ENCODE peak calls at places on chromosomes 6 and 20, in nine cellular contexts. T is adrenal gland; Z is H9; E is brain microvascular endothelial cell; X is activated CD4-positive, alpha-beta memory T cell treated with anti-CD3 and anti-CD28 coated beads, Interleukin-2, amount 10 ng/mL, durations not matched to agents 7 days and 5 days; P is SK-MEL-5; Q is NB4; B is right lobe of liver; R is effector CD4-positive, alpha-beta T cell. J is an unnamed sample.

GRCh38 chr6:13472976-13473645 is 14.3 kb downstream of the GFOD1 start:
- DNase-seq in R (no peak), E (no peak), T (no peak), B (no peak), P (no peak), Q (no peak), X (no peak), Z (no peak), J (no peak)

GRCh38 chr20:37522258-37523011 is 1.4 kb downstream of the NNAT start:
- DNase-seq in R (no peak), B (no peak), X (no peak), P (no peak), Q (no peak), T (no peak), Z (peak; percentile 69), E (no peak), J (no peak)

GRCh38 chr6:49384913-49385312 is 78.1 kb downstream of the MMUT start:
- DNase-seq in E (no peak), Q (no peak), Z (no peak), T (no peak), R (no peak), B (no peak), P (no peak), X (no peak), J (no peak)

GRCh38 chr6:159307246-159307790 is 138.1 kb downstream of the FNDC1 start:
- DNase-seq in T (no peak), E (no peak), B (no peak), Q (no peak), R (no peak), P (no peak), Z (no peak), X (no peak), J (no peak)

GRCh38 chr6:56156643-56157042 is 90.7 kb downstream of the COL21A1 start:
- DNase-seq in R (no peak), Z (no peak), E (peak; percentile 52), T (no peak), Q (no peak), X (no peak), B (no peak), P (peak; percentile 1), J (no peak)

GRCh38 chr20:5797843-5798462 is 47.8 kb downstream of the SHLD1 start:
- DNase-seq in B (no peak), P (no peak), R (no peak), X (no peak), Q (no peak), E (no peak), Z (no peak), T (no peak), J (no peak)

GRCh38 chr6:104505838-104506237 is 353.9 kb downstream of the HACE1 start:
- DNase-seq in Q (no peak), R (no peak), X (no peak), Z (no peak), T (no peak), B (no peak), P (no peak), E (no peak), J (no peak)

GRCh38 chr6:150452642-150453243 is 83.9 kb downstream of the IYD start:
- DNase-seq in E (no peak), X (no peak), B (peak; percentile 67), P (no peak), Q (no peak), T (peak; percentile 51), Z (no peak), R (no peak), J (no peak)

GRCh38 chr6:109174911-109175310 is 79.6 kb downstream of the CEP57L1 start:
- DNase-seq in Z (no peak), X (no peak), E (no peak), R (no peak), T (no peak), Q (no peak), B (no peak), P (no peak), J (no peak)

GRCh38 chr6:168171673-168172352 is 92.8 kb upstream of the FRMD1 start:
- DNase-seq in Z (no peak), X (no peak), E (no peak), B (no peak), T (no peak), R (no peak), Q (no peak), P (no peak), J (no peak)

GRCh38 chr6:51818520-51819022 is 268.8 kb downstream of the PKHD1 start:
- DNase-seq in P (no peak), E (no peak), Z (no peak), R (no peak), T (no peak), Q (no peak), B (no peak), X (no peak), J (no peak)

GRCh38 chr20:59667981-59668515 is 63.7 kb downstream of the PHACTR3 start:
- DNase-seq in E (no peak), X (no peak), Z (no peak), T (no peak), R (no peak), Q (no peak), P (no peak), B (no peak), J (no peak)

GRCh38 chr6:23969344-23969743 is 156.7 kb upstream of the NRSN1 start:
- DNase-seq in Q (no peak), P (no peak), X (no peak), B (no peak), E (no peak), R (no peak), Z (no peak), T (no peak), J (no peak)

GRCh38 chr6:42041131-42042055 is 8.9 kb upstream of the TAF8 start:
- DNase-seq in T (no peak), X (no peak), E (no peak), Z (no peak), B (no peak), Q (no peak), R (no peak), P (no peak), J (no peak)